ENCODE peak calls at places on chromosomes 3 and 15, in seven cellular contexts. A is PC-3, B is PC-9, Z is H1, G is neural progenitor cell, T is GM23248, C is HCT116. E is an unnamed sample.

GRCh38 chr3:112770026-112770626 is 76.5 kb downstream of the CD200R1L start:
- DNase-seq in A (peak; percentile 69), B (no peak), Z (peak; percentile 13), G (no peak), T (peak; percentile 94), C (peak; percentile 10), E (no peak)

GRCh38 chr15:76196286-76196948 is 114.9 kb downstream of the ETFA start:
- DNase-seq in A (peak; percentile 88), B (peak; percentile 61), Z (no peak), G (no peak), T (peak; percentile 93), C (peak; percentile 36), E (peak; percentile 21)

GRCh38 chr15:81955709-81956108 is 90.1 kb downstream of the MEX3B start:
- DNase-seq in A (no peak), B (no peak), Z (no peak), G (no peak), T (peak; percentile 23), C (no peak), E (no peak)

GRCh38 chr3:191263850-191264249 is 64.8 kb downstream of the OSTN start:
- DNase-seq in A (no peak), B (no peak), Z (no peak), G (no peak), T (no peak), C (no peak), E (no peak)

GRCh38 chr15:89740137-89740536 is 10.9 kb downstream of the MESP1 start:
- DNase-seq in A (peak; percentile 91), B (peak; percentile 61), Z (peak; percentile 62), G (peak; percentile 68), T (peak; percentile 61), C (peak; percentile 67), E (peak; percentile 69)

GRCh38 chr15:67093146-67093874 is 27.9 kb downstream of the SMAD3 start:
- DNase-seq in A (no peak), B (no peak), Z (no peak), G (no peak), T (no peak), C (no peak), E (no peak)

GRCh38 chr3:42477696-42478095 is 24.7 kb upstream of the VIPR1 start:
- DNase-seq in A (no peak), B (no peak), Z (no peak), G (no peak), T (no peak), C (no peak), E (no peak)

GRCh38 chr3:18443670-18444596 is 18.8 kb upstream of the SATB1 start:
- DNase-seq in A (peak; percentile 24), B (no peak), Z (no peak), G (peak; percentile 64), T (peak; percentile 46), C (no peak), E (peak; percentile 39)

GRCh38 chr15:98647774-98648653 is at the start of gene IGF1R:
- DNase-seq in A (peak; percentile 93), B (peak; percentile 93), Z (no peak), G (peak; percentile 96), T (peak; percentile 95), C (peak; percentile 73), E (peak; percentile 86)

GRCh38 chr15:67998599-67999122 is 55.5 kb upstream of the PIAS1 start:
- DNase-seq in A (peak; percentile 85), B (peak; percentile 61), Z (no peak), G (no peak), T (peak; percentile 66), C (no peak), E (no peak)

GRCh38 chr3:102207173-102207572 is 227.6 kb upstream of the ZPLD1 start:
- DNase-seq in A (no peak), B (no peak), Z (no peak), G (no peak), T (peak; percentile 30), C (no peak), E (no peak)

GRCh38 chr3:102200126-102200525 is 234.7 kb upstream of the ZPLD1 start:
- DNase-seq in A (no peak), B (no peak), Z (no peak), G (no peak), T (peak; percentile 33), C (no peak), E (no peak)

GRCh38 chr3:102200560-102200959 is 234.3 kb upstream of the ZPLD1 start:
- DNase-seq in A (no peak), B (no peak), Z (no peak), G (no peak), T (no peak), C (no peak), E (no peak)

GRCh38 chr3:102206506-102207145 is 228.2 kb upstream of the ZPLD1 start:
- DNase-seq in A (peak; percentile 32), B (no peak), Z (no peak), G (no peak), T (peak; percentile 80), C (no peak), E (no peak)

DNA sequence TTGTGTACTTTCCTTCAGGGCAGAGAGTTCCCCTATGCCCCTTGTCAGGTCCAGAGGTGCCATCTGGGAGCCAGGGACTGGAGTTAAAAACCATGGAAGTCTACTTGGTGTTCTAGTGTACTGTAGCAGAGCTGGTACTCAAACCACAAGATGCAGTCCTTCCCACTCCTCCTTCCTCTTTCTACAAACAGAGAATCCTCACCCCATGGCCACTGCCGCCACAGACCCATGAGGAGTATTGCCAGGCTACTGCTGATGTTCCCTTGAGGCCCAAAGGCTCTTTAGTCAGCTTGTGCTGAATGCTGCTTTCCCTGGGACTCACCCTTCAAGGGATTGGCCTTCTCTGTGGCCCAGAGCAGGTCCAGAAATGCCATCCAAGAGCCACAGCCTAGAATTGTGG is 229.2 kb upstream of the ZPLD1 start:
- DNase-seq in A (no peak), B (no peak), Z (no peak), G (no peak), T (no peak), C (no peak), E (no peak)
- H2AFZ ChIP-seq in A (no peak overlapping the region), B (no peak overlapping the region), Z (peak overlapping the region; percentile 30), G (no peak overlapping the region), T (no peak overlapping the region), C (no peak overlapping the region), E (no peak overlapping the region)

GRCh38 chr15:32715276-32715675 is 2.5 kb upstream of the GREM1 start:
- DNase-seq in A (peak; percentile 19), B (no peak), Z (no peak), G (no peak), T (peak; percentile 67), C (no peak), E (no peak)

GRCh38 chr15:32716216-32716959 is 1.4 kb upstream of the GREM1 start:
- DNase-seq in A (no peak), B (no peak), Z (no peak), G (no peak), T (no peak), C (no peak), E (no peak)

GRCh38 chr15:32718082-32718821 is 448 bp downstream of the GREM1 start:
- DNase-seq in A (no peak), B (no peak), Z (no peak), G (peak; percentile 76), T (peak; percentile 74), C (no peak), E (no peak)

GRCh38 chr15:32717290-32718081 is at the start of gene GREM1:
- DNase-seq in A (no peak), B (no peak), Z (no peak), G (peak; percentile 90), T (peak; percentile 84), C (no peak), E (no peak)

DNA sequence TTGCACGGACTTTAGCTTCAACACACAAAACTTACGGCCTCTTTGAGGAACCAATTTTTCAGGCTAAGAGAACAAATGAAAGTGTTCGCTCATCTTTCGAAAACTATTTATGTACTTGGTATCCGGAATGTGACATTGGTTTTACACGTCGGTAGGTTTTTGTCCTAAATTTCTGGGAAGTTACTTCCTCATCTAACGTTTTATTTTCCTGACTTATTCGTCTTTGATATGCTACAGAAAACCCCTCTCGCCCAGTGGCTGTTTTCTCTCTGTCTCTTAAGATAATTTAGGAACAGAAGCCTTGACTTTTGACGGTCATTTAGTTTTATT is 879 bp upstream of the GREM1 start:
- DNase-seq in A (no peak), B (no peak), Z (no peak), G (no peak), T (no peak), C (no peak), E (no peak)
- TF ChIP-seq EZH2 in A (no peak), B (no peak), Z (peak; percentile 23), G (peak; percentile 42), T (no peak), C (no peak), E (no peak)

GRCh38 chr3:114217266-114217665 is 20.1 kb downstream of the ZNF80 start:
- DNase-seq in A (no peak), B (no peak), Z (no peak), G (no peak), T (no peak), C (no peak), E (no peak)

GRCh38 chr3:114218006-114218405 is 19.4 kb downstream of the ZNF80 start:
- DNase-seq in A (no peak), B (no peak), Z (no peak), G (no peak), T (no peak), C (no peak), E (no peak)

GRCh38 chr3:114219741-114220140 is 17.6 kb downstream of the ZNF80 start:
- DNase-seq in A (no peak), B (no peak), Z (no peak), G (no peak), T (no peak), C (no peak), E (no peak)

GRCh38 chr3:114216186-114216970 is 21.0 kb downstream of the ZNF80 start:
- DNase-seq in A (no peak), B (no peak), Z (no peak), G (no peak), T (peak; percentile 73), C (no peak), E (no peak)

GRCh38 chr3:114218578-114219185 is 18.7 kb downstream of the ZNF80 start:
- DNase-seq in A (no peak), B (no peak), Z (no peak), G (no peak), T (no peak), C (no peak), E (no peak)
- H2AFZ ChIP-seq in A (no peak overlapping the region), B (no peak overlapping the region), Z (no peak overlapping the region), G (no peak overlapping the region), T (no peak overlapping the region), C (no peak overlapping the region), E (no peak overlapping the region)

GRCh38 chr15:74726774-74727164 is 1.4 kb upstream of the CYP1A1 start:
- DNase-seq in A (no peak), B (no peak), Z (no peak), G (no peak), T (no peak), C (no peak), E (no peak)
- TF ChIP-seq EZH2 in A (no peak), B (no peak), Z (peak; percentile 61), G (peak; percentile 48), T (peak; percentile 55), C (no peak), E (no peak)

DNA sequence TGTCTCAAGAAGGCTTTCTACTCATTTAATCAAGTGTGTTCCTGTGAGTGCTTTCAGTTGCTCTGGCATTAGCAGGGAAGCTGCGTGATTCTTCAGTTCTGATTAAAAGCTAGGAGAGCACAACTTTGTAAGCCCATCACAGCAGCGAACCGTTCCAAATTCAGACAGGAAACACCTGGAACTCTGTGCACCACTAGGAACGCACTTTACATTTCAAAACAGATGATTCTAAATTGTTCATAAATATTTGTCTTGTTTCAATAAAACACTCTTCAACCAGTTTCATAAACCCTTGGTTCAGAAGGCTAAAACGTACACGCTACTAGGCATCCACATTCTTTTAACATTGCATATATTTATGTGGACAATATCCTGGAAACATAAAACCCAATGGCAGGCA is 112.6 kb downstream of the PDZRN3 start:
- DNase-seq in A (no peak), B (no peak), Z (no peak), G (no peak), T (no peak), C (no peak), E (no peak)
- H2AFZ ChIP-seq in A (no peak overlapping the region), B (no peak overlapping the region), Z (no peak overlapping the region), G (no peak overlapping the region), T (no peak overlapping the region), C (no peak overlapping the region), E (no peak overlapping the region)

E was measured in DND-41.